ENCODE peak calls at places on chromosomes 3 and 15, in ten cellular contexts. V is CD4-positive, alpha-beta memory T cell; X is CD8-positive, alpha-beta T cell; E is Peyer's patch; K is trophoblast cell; R is GM23248; Q is tibial artery; G is transverse colon; Y is fibroblast of lung; B is psoas muscle. D is an unnamed sample. For H3K27me3 and H3K4me1, the result is how much of the 10 kb centered on the place peaks cover.

GRCh38 chr3:42078686-42079085 is 12.5 kb upstream of the TRAK1 start:
- DNase-seq in V (no peak), K (peak), G (peak), Q (no peak), B (no peak), R (peak), E (no peak), Y (no peak), X (no peak), D (no peak)

GRCh38 chr15:68396068-68396467 is 35.9 kb downstream of the ITGA11 start:
- DNase-seq in Q (no peak), X (no peak), K (no peak), B (no peak), V (no peak), G (no peak), Y (no peak), R (no peak), E (no peak), D (no peak)

GRCh38 chr3:159432721-159433300 is 555.8 kb upstream of the IL12A start:
- DNase-seq in B (no peak), R (peak), Q (no peak), E (no peak), V (no peak), G (no peak), X (no peak), Y (no peak), K (peak), D (no peak)

GRCh38 chr3:127064391-127065137 is 81.6 kb downstream of the PLXNA1 start:
- DNase-seq in K (peak), X (no peak), Q (no peak), R (peak), E (peak), B (peak), V (no peak), Y (peak), G (no peak), D (no peak)

GRCh38 chr3:41715376-41715775 is 246.5 kb downstream of the ULK4 start:
- DNase-seq in B (no peak), V (no peak), Q (no peak), K (no peak), X (no peak), R (no peak), Y (no peak), G (no peak), E (no peak), D (no peak)

GRCh38 chr15:62059108-62059817 is 984 bp downstream of the VPS13C start:
- DNase-seq in Y (no peak), K (no peak), Q (no peak), R (peak), V (no peak), X (no peak), G (no peak), B (no peak), E (no peak), D (no peak)

GRCh38 chr3:37605754-37606153 is 255.9 kb upstream of the CTDSPL start:
- DNase-seq in X (no peak), R (no peak), Y (no peak), Q (no peak), G (no peak), K (no peak), B (no peak), E (no peak), V (no peak), D (no peak)

GRCh38 chr3:193665370-193665989 is 72.5 kb downstream of the OPA1 start:
- DNase-seq in B (no peak), Y (peak), G (no peak), V (peak), Q (no peak), K (peak), E (no peak), R (peak), X (no peak), D (no peak)

GRCh38 chr15:75171408-75171807 is 30.3 kb upstream of the C15orf39 start:
- DNase-seq in Y (peak), Q (no peak), X (no peak), G (no peak), E (no peak), V (no peak), K (no peak), R (peak), B (no peak), D (no peak)

GRCh38 chr15:82647045-82647834 is at the start of gene CPEB1:
- DNase-seq in Q (peak), G (peak), X (peak), V (peak), K (peak), B (peak), R (peak), Y (peak), E (peak), D (no peak)

GRCh38 chr3:23675010-23675409 is 130.7 kb upstream of the UBE2E1 start:
- DNase-seq in Q (no peak), E (no peak), Y (no peak), K (no peak), X (no peak), G (no peak), V (no peak), R (no peak), B (no peak), D (no peak)

GRCh38 chr15:74784854-74785715 is 3.2 kb downstream of the CSK start:
- DNase-seq in G (no peak), R (no peak), B (no peak), E (no peak), X (peak), K (no peak), Y (no peak), Q (no peak), V (peak), D (no peak)

GRCh38 chr3:156681003-156681402 is 6.6 kb downstream of the TIPARP start:
- DNase-seq in Q (no peak), V (no peak), B (no peak), R (peak), K (peak), Y (peak), G (peak), E (no peak), X (no peak), D (peak)

GRCh38 chr15:78406016-78406590 is 31.9 kb upstream of the IREB2 start:
- DNase-seq in E (no peak), Q (no peak), X (no peak), R (peak), B (no peak), G (no peak), V (no peak), Y (no peak), K (no peak), D (no peak)

GRCh38 chr15:40928975-40929729 is at the start of gene DLL4:
- DNase-seq in Y (peak), V (peak), K (peak), E (peak), Q (no peak), X (peak), B (peak), R (peak), G (peak), D (peak)

GRCh38 chr3:81218023-81218422 is 543.4 kb downstream of the GBE1 start:
- DNase-seq in E (no peak), Y (peak), X (no peak), V (no peak), R (peak), G (no peak), Q (no peak), K (peak), B (no peak), D (peak)

GRCh38 chr3:5426094-5426883 is 238.8 kb downstream of the EDEM1 start:
- DNase-seq in Q (peak), E (peak), K (peak), Y (peak), X (peak), B (peak), V (peak), G (peak), R (peak), D (peak)

GRCh38 chr15:48415036-48415886 is 84.0 kb downstream of the DUT start:
- DNase-seq in E (no peak), V (no peak), K (no peak), Y (no peak), G (no peak), X (no peak), R (peak), B (no peak), Q (no peak), D (no peak)

GRCh38 chr3:36058404-36059035 is 321.8 kb upstream of the STAC start:
- DNase-seq in R (no peak), K (no peak), Y (no peak), B (no peak), Q (no peak), E (no peak), G (no peak), X (no peak), V (no peak), D (no peak)

GRCh38 chr15:31740203-31740602 is 290.1 kb upstream of the CHRNA7 start:
- DNase-seq in G (no peak), Q (no peak), E (no peak), R (no peak), X (no peak), Y (no peak), K (no peak), B (no peak), V (no peak), D (no peak)

GRCh38 chr3:69095636-69096035 is 10.9 kb downstream of the ARL6IP5 start:
- DNase-seq in G (no peak), Y (no peak), V (peak), K (no peak), R (no peak), E (no peak), X (no peak), Q (no peak), B (no peak), D (no peak)

GRCh38 chr3:49165771-49166751 is at the start of gene CCDC71:
- DNase-seq in E (peak), B (peak), X (peak), R (peak), Q (peak), G (peak), V (peak), K (peak), Y (peak), D (peak)

GRCh38 chr3:111831840-111832239 is 27.2 kb upstream of the PHLDB2 start:
- DNase-seq in R (peak), K (no peak), Y (no peak), B (no peak), G (no peak), V (peak), Q (no peak), X (peak), E (no peak), D (no peak)

GRCh38 chr3:195198424-195199346 is 72.3 kb downstream of the XXYLT1 start:
- DNase-seq in Q (peak), E (no peak), R (no peak), V (no peak), X (no peak), G (no peak), B (no peak), K (peak), Y (no peak), D (no peak)

GRCh38 chr15:77510066-77511044 is 89.7 kb downstream of the HMG20A start:
- DNase-seq in Y (no peak), E (no peak), B (no peak), R (no peak), K (no peak), X (no peak), Q (peak), V (no peak), G (no peak), D (no peak)

GRCh38 chr3:5053021-5053831 is 68.9 kb upstream of the ARL8B start:
- DNase-seq in X (no peak), Q (peak), Y (no peak), B (no peak), E (no peak), K (peak), R (peak), G (no peak), V (no peak), D (no peak)

GRCh38 chr3:184539801-184540440 is 21.7 kb upstream of the EPHB3 start:
- DNase-seq in Q (no peak), Y (no peak), G (no peak), K (no peak), X (no peak), R (no peak), E (no peak), B (no peak), V (no peak), D (no peak)

GRCh38 chr3:184538600-184539431 is 22.8 kb upstream of the EPHB3 start:
- DNase-seq in Y (no peak), R (no peak), E (no peak), K (no peak), V (no peak), B (no peak), G (no peak), Q (no peak), X (no peak), D (no peak)

GRCh38 chr3:184541886-184542562 is 19.6 kb upstream of the EPHB3 start:
- DNase-seq in X (no peak), R (no peak), Y (no peak), B (no peak), V (no peak), E (no peak), K (no peak), Q (no peak), G (no peak), D (no peak)

GRCh38 chr3:184540777-184541681 is 20.6 kb upstream of the EPHB3 start:
- DNase-seq in Q (no peak), Y (peak), X (peak), K (peak), R (peak), V (peak), B (no peak), E (peak), G (peak), D (peak)

DNA sequence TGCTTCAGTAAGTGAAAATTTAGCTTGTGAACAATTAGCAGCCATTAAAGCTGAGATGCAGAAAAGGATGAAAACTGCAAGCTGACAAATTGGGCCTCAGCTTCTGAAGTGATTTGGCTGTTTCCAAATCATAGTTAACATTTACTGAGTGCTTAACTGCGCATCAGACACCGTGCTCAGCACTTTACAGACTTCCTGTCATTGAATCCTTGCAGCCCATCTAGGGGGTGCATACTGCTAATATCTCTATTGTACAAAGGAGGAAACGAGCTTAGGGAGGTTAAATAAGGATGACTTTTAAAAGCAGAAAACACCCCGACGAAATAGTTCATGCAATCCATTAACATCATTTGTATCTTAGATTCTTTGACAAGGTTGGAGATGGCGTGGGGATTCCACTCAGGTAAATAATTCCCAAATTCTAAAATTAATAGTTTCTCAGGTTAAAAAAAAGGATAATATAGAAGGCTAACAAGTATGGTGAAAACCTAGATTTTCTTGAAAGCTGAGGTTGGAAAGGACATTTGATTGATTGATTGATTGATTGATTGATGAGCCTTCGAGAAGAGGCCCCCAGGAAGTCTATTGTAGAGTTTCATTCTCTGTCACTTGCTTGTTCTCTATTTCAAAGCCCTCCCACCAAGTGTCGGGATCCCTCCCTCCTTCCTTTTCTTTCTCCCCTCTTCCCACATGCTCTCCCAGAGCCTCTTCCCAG is 23.5 kb upstream of the EPHB3 start:
- DNase-seq in K (no peak), V (no peak), X (no peak), Q (no peak), Y (no peak), E (no peak), G (no peak), B (no peak), R (no peak), D (no peak)
- H3K27me3 ChIP-seq in K (under half), V (under half), X (under half), Q (under half), Y (under half), E (under half), G (half or more), B (under half), R (half or more), D (under half)

GRCh38 chr3:12974316-12974715 is 98.9 kb downstream of the IQSEC1 start:
- DNase-seq in E (no peak), B (no peak), Q (no peak), X (no peak), R (no peak), K (no peak), V (no peak), G (no peak), Y (no peak), D (no peak)
- H3K4me1 ChIP-seq in E (under half), B (under half), Q (under half), X (under half), R (under half), K (under half), V (under half), G (under half), Y (under half), D (under half)

GRCh38 chr3:13236774-13237173 is 163.5 kb upstream of the IQSEC1 start:
- DNase-seq in X (no peak), K (no peak), Y (no peak), R (no peak), B (no peak), E (no peak), Q (no peak), G (no peak), V (no peak), D (no peak)
- H3K27me3 ChIP-seq in X (under half), K (under half), Y (under half), R (under half), B (under half), E (under half), Q (half or more), G (under half), V (under half), D (under half)

GRCh38 chr15:60118564-60119080 is 114.5 kb downstream of the FOXB1 start:
- DNase-seq in V (no peak), K (no peak), Q (no peak), B (no peak), R (no peak), Y (no peak), E (no peak), G (no peak), X (no peak), D (no peak)
- H3K4me1 ChIP-seq in V (under half), K (under half), Q (under half), B (under half), R (under half), Y (under half), E (under half), G (under half), X (under half), D (under half)

DNA sequence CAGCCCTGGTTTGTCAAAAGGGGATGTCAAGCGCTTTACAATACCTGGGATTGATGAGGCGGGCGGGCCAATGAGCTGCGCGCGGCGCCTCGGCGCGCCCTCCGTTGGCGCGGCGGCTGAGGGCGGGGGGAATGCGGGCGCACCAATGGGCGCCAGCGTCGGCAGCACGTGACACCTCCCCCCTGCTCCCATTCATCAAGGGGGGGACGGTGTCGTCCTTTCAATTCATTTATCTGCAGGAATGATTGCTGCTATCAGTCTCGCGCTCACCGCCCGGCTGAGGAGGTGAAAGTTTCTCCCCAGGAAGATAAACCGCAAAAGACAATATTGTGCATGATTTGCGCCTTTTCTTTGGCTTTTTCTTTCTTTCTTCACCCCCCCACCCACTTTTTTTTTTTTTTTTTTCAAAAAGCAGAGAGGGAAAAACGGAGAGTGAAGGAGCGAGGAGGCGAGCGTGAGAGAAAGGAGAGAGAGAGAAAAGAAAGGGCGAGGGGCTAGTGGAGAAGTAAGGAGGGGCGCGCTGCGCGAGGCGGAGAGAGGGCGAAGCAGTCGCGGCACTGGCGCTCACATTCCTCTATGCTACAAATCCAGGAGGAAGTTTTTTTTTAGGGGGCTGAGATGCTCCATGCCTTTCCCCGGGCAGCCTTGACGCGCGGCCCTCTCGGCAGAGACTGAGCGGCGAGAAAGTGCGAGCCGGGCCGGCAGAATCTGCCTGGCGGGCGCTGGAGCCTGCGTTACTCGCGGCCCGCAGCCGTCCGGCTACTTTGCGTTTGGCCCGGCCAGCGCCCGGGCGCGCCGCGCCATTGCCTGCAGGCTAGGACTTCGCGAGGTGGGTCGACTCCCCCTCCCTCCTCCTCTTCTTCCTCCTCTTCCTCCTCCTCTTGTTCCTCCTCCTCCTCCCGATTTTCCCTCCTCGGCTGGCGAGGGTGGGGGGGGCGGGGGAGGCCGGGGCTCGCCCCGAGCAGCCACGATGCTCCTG is at the start of gene ZIC1:
- DNase-seq in G (no peak), V (no peak), E (no peak), X (no peak), B (peak), R (peak), K (no peak), Y (no peak), Q (no peak), D (no peak)
- H3K27me3 ChIP-seq in G (half or more), V (under half), E (half or more), X (half or more), B (half or more), R (under half), K (half or more), Y (half or more), Q (half or more), D (under half)

GRCh38 chr15:93500155-93500554 is 411.1 kb upstream of the RGMA start:
- DNase-seq in K (no peak), E (no peak), X (no peak), V (no peak), Q (no peak), B (no peak), G (no peak), R (no peak), Y (no peak), D (no peak)
- H3K4me1 ChIP-seq in K (under half), E (under half), X (under half), V (under half), Q (under half), B (under half), G (under half), R (under half), Y (under half), D (under half)

GRCh38 chr3:170605490-170605889 is 19.6 kb upstream of the SLC7A14 start:
- DNase-seq in B (no peak), R (no peak), V (no peak), Q (no peak), E (no peak), X (no peak), Y (no peak), G (no peak), K (no peak), D (no peak)

GRCh38 chr3:170599995-170600624 is 14.2 kb upstream of the SLC7A14 start:
- DNase-seq in E (no peak), R (no peak), Y (no peak), Q (no peak), K (no peak), V (no peak), X (no peak), B (no peak), G (no peak), D (peak)

GRCh38 chr3:170599083-170599482 is 13.2 kb upstream of the SLC7A14 start:
- DNase-seq in E (no peak), K (no peak), R (no peak), Q (no peak), V (no peak), B (no peak), X (no peak), G (no peak), Y (no peak), D (no peak)

GRCh38 chr3:170603770-170604510 is 18.1 kb upstream of the SLC7A14 start:
- DNase-seq in K (no peak), V (no peak), Q (no peak), G (no peak), E (no peak), Y (peak), B (no peak), X (no peak), R (peak), D (no peak)

GRCh38 chr3:170602556-170602955 is 16.7 kb upstream of the SLC7A14 start:
- DNase-seq in Q (no peak), G (no peak), X (no peak), R (peak), V (no peak), K (no peak), B (no peak), Y (no peak), E (no peak), D (no peak)
- H3K27me3 ChIP-seq in Q (under half), G (under half), X (under half), R (under half), V (under half), K (under half), B (under half), Y (under half), E (under half), D (under half)

DNA sequence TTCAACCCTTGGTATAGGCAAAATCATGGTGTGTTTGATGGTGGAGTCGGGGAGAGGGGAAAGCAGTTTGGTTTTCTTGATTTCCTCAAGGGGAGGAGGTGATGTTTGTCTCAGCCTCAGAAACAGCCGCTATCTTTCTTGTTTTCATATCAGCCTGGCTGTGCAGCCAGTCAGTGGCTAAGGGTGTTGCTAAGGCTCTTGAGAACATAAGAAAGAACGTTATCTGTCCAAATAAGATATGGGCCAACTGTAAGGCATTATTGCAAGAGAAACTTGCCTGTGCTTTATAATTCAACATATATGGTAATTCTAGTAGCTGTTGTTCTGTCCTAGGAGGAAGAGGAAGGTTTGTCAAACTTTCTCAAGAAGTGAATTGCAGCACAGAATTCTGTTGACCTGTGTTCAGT is 90.5 kb upstream of the TNFAIP8L3 start:
- DNase-seq in X (no peak), R (no peak), Q (no peak), V (no peak), E (no peak), K (no peak), B (no peak), Y (no peak), G (no peak), D (no peak)
- H3K4me1 ChIP-seq in X (under half), R (under half), Q (under half), V (under half), E (under half), K (under half), B (under half), Y (under half), G (under half), D (under half)

GRCh38 chr3:53846851-53847155 is 435 bp downstream of the IL17RB start:
- DNase-seq in Y (no peak), G (no peak), B (no peak), V (no peak), R (no peak), K (no peak), E (no peak), X (no peak), Q (no peak), D (no peak)
- H3K27me3 ChIP-seq in Y (under half), G (under half), B (under half), V (under half), R (under half), K (under half), E (under half), X (under half), Q (under half), D (under half)